ENCODE peak calls at places on chromosome 22, in seven cellular contexts. T is cardiac muscle cell; G is AG08395; I is NCI-H1417; F is activated CD4-positive, CD25-positive, alpha-beta regulatory T cell treated with anti-CD3 and anti-CD28 coated beads, Interleukin-2, amount 50 U/mL, for 16 hours; J is LoVo; W is NCI-H2029 treated with DMSO at 0.1 percent for 48 hours. X is an unnamed sample.

GRCh38 chr22:27492566-27493201 is 308.9 kb downstream of the MN1 start:
- DNase-seq in T (no peak), I (no peak), F (no peak), W (no peak), J (no peak), G (no peak), X (peak; percentile 41)

GRCh38 chr22:42881982-42882656 is 25.0 kb upstream of the ARFGAP3 start:
- DNase-seq in J (no peak), G (no peak), W (no peak), I (no peak), T (no peak), F (no peak), X (no peak)

GRCh38 chr22:45053571-45053970 is 43.8 kb upstream of the PHF21B start:
- DNase-seq in T (no peak), F (no peak), I (no peak), W (no peak), J (no peak), G (no peak), X (no peak)

GRCh38 chr22:44947846-44948245 is 62.0 kb downstream of the PHF21B start:
- DNase-seq in T (no peak), G (no peak), J (no peak), F (no peak), W (no peak), I (no peak), X (no peak)

GRCh38 chr22:35301370-35301874 is 1.7 kb downstream of the TOM1 start:
- DNase-seq in F (no peak), G (peak; percentile 93), J (peak; percentile 52), W (no peak), T (no peak), I (no peak), X (no peak)

GRCh38 chr22:37735054-37735453 is 38.2 kb downstream of the TRIOBP start:
- DNase-seq in G (peak; percentile 69), F (no peak), W (no peak), J (no peak), I (no peak), T (peak; percentile 75), X (no peak)

GRCh38 chr22:30299322-30299721 is 10.0 kb upstream of the CASTOR1 start:
- DNase-seq in I (no peak), G (no peak), J (no peak), W (no peak), T (no peak), F (no peak), X (no peak)

GRCh38 chr22:38449776-38450175 is 5.2 kb downstream of the KCNJ4 start:
- DNase-seq in F (no peak), T (no peak), I (no peak), W (no peak), J (no peak), G (no peak), X (no peak)

GRCh38 chr22:31861226-31861840 is 83.0 kb upstream of the YWHAH start:
- DNase-seq in J (no peak), T (no peak), F (no peak), G (no peak), W (no peak), I (no peak), X (no peak)

GRCh38 chr22:25334091-25334490 is 114.7 kb downstream of the CRYBB2 start:
- DNase-seq in I (no peak), F (peak; percentile 16), T (peak; percentile 79), W (peak; percentile 40), J (peak; percentile 30), G (no peak), X (peak; percentile 63)

GRCh38 chr22:49848690-49849160 is 4.9 kb upstream of the ZBED4 start:
- DNase-seq in J (no peak), T (no peak), I (no peak), W (no peak), G (no peak), F (no peak), X (no peak)

GRCh38 chr22:46967445-46968358 is 205.3 kb downstream of the TBC1D22A start:
- DNase-seq in F (no peak), I (no peak), J (no peak), W (no peak), G (no peak), T (no peak), X (no peak)

GRCh38 chr22:50216161-50216683 is 15.4 kb downstream of the SELENOO start:
- DNase-seq in G (no peak), F (no peak), J (no peak), T (no peak), I (no peak), W (no peak), X (no peak)

GRCh38 chr22:23168381-23169031 is 11.8 kb upstream of the BCR start:
- DNase-seq in I (no peak), T (no peak), W (no peak), G (no peak), F (no peak), J (no peak), X (no peak)

X was measured in MM.1S.